ENCODE peak calls at places on chromosomes 5 and 9, in four cellular contexts. U is DND-41, I is IMR-90, N is mesendoderm. R is an unnamed sample.

GRCh38 chr5:16733597-16733996 is 116.8 kb upstream of the RETREG1 start:
- DNase-seq in U (no peak), N (peak; percentile 72), I (no peak), R (peak; percentile 82)

GRCh38 chr5:122907238-122907637 is 61.8 kb downstream of the SNX24 start:
- DNase-seq in U (no peak), N (peak; percentile 94), I (peak; percentile 14), R (no peak)

GRCh38 chr5:175021886-175022285 is 297.5 kb downstream of the MSX2 start:
- DNase-seq in I (no peak), N (no peak), U (no peak), R (no peak)

GRCh38 chr9:137126786-137127185 is 12.2 kb upstream of the GRIN1 start:
- DNase-seq in N (no peak), U (no peak), I (no peak), R (no peak)

GRCh38 chr5:119524461-119524860 is 72.2 kb downstream of the HSD17B4 start:
- DNase-seq in N (peak; percentile 4), I (peak; percentile 1), U (no peak), R (no peak)

GRCh38 chr9:16869961-16870605 is 387 bp downstream of the BNC2 start:
- DNase-seq in N (peak; percentile 49), I (peak; percentile 9), U (peak; percentile 22), R (peak; percentile 78)

GRCh38 chr5:178496219-178496618 is 94.0 kb downstream of the COL23A1 start:
- DNase-seq in N (no peak), U (no peak), I (no peak), R (no peak)

GRCh38 chr9:123548749-123549545 is 192.9 kb downstream of the CRB2 start:
- DNase-seq in U (no peak), N (no peak), I (no peak), R (no peak)

GRCh38 chr5:54713923-54714581 is 196.5 kb downstream of the SNX18 start:
- DNase-seq in I (peak; percentile 85), N (peak; percentile 72), U (no peak), R (no peak)

GRCh38 chr9:83013261-83013610 is 49.7 kb downstream of the RASEF start:
- DNase-seq in U (no peak), N (no peak), I (peak; percentile 83), R (no peak)

GRCh38 chr5:78757269-78758053 is 108.9 kb upstream of the LHFPL2 start:
- DNase-seq in U (peak; percentile 40), N (no peak), I (peak; percentile 69), R (no peak)

GRCh38 chr5:180860273-180860886 is 696 bp downstream of the ZFP62 start:
- DNase-seq in U (peak; percentile 56), I (no peak), N (peak; percentile 91), R (peak; percentile 89)

GRCh38 chr5:109826426-109826825 is 136.7 kb downstream of the MAN2A1 start:
- DNase-seq in U (no peak), N (peak; percentile 22), I (peak; percentile 55), R (no peak)

GRCh38 chr5:152462021-152462721 is 57.1 kb upstream of the NMUR2 start:
- DNase-seq in N (peak; percentile 71), I (no peak), U (no peak), R (peak; percentile 47)

GRCh38 chr9:96618209-96619108 is 1.2 kb downstream of the CDC14B start:
- DNase-seq in N (peak; percentile 44), U (no peak), I (peak; percentile 54), R (peak; percentile 75)

GRCh38 chr5:176846335-176847140 is 36.2 kb downstream of the UNC5A start:
- DNase-seq in N (no peak), I (no peak), U (no peak), R (no peak)

GRCh38 chr5:3854069-3854741 is 258.6 kb downstream of the IRX1 start:
- DNase-seq in U (no peak), N (peak; percentile 27), I (no peak), R (no peak)

GRCh38 chr5:151192626-151193025 is 31.3 kb downstream of the CCDC69 start:
- DNase-seq in U (no peak), N (no peak), I (no peak), R (no peak)

GRCh38 chr9:91949293-91949945 is 609 bp downstream of the ROR2 start:
- DNase-seq in N (no peak), I (no peak), U (no peak), R (peak; percentile 77)

GRCh38 chr9:112097712-112098688 is 77.1 kb downstream of the SUSD1 start:
- DNase-seq in N (peak; percentile 92), U (peak; percentile 74), I (peak; percentile 77), R (peak; percentile 90)

GRCh38 chr5:142388696-142389095 is 63.9 kb upstream of the SPRY4 start:
- DNase-seq in N (no peak), U (no peak), I (peak; percentile 27), R (no peak)

GRCh38 chr5:146947181-146947941 is 68.8 kb upstream of the PPP2R2B start:
- DNase-seq in N (peak; percentile 47), U (peak; percentile 14), I (peak; percentile 4), R (peak; percentile 74)

GRCh38 chr9:106203832-106204516 is 509.6 kb downstream of the TMEM38B start:
- DNase-seq in U (no peak), N (peak; percentile 52), I (no peak), R (peak; percentile 70)

GRCh38 chr9:34178698-34179527 is at the start of gene UBAP1:
- DNase-seq in N (peak; percentile 99), I (peak; percentile 97), U (peak; percentile 94), R (peak; percentile 99)

GRCh38 chr9:69985971-69986370 is 57.7 kb upstream of the MAMDC2 start:
- DNase-seq in U (no peak), N (no peak), I (no peak), R (no peak)

GRCh38 chr5:158313027-158313738 is 454.2 kb upstream of the CLINT1 start:
- DNase-seq in I (no peak), U (no peak), N (peak; percentile 79), R (peak; percentile 75)

GRCh38 chr5:9268226-9268625 is 277.6 kb downstream of the SEMA5A start:
- DNase-seq in I (peak; percentile 24), U (no peak), N (no peak), R (no peak)

GRCh38 chr5:3375586-3376311 is 219.9 kb upstream of the IRX1 start:
- DNase-seq in I (no peak), U (no peak), N (no peak), R (no peak)

GRCh38 chr9:93869863-93870262 is 85.3 kb downstream of the BARX1 start:
- DNase-seq in N (no peak), U (no peak), I (no peak), R (peak; percentile 55)

GRCh38 chr9:94153905-94154304 is 69.6 kb downstream of the PTPDC1 start:
- DNase-seq in N (no peak), I (no peak), U (no peak), R (no peak)

DNA sequence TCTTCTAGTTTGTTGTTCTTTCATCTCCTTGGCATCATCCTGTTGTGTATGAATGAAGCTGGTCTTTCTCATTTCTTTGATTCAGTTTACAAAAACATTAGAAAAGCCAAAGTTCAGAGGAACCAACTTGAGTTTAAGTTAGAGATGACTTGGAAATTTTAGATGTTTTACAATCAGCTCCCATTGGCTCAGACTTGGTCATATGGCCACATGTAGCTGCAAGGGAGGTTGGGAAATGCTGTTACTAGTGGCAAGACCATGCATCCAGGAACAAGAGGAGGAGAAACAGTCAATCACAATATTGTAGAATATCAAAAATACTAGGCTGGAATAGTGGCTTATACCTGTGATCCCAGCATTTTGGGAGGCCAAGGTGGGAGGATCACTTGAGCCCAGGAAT is 19.5 kb downstream of the CARD6 start:
- DNase-seq in I (no peak), N (no peak), U (no peak), R (no peak)
- H3K27me3 ChIP-seq in I (no peaks in the 10 kb centered on the region), N (no peaks in the 10 kb centered on the region), U (no peaks in the 10 kb centered on the region), R (no peaks in the 10 kb centered on the region)

DNA sequence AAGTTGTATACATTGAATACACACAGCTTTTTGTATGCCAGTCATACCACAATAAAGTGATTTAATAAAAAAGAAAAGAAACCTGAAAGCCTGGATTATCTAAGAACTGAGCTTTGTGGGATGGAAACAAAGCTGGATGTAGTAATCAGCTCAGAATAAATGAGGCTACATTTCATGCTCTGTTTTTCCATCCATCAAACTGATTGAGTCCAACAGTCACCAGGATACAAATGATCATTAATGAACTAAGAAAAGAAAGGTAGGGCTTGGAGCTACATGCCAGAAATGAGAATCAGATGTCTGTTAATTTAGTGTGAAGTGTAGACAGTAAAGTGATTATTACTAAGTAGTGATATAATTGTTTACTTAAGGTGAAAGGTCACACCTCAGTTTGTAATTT is 109.8 kb upstream of the TARS1 start:
- DNase-seq in N (no peak), U (no peak), I (no peak), R (no peak)
- H3K4me3 ChIP-seq in N (no peak overlapping the region), U (no peak overlapping the region), I (no peak overlapping the region), R (no peak overlapping the region)

GRCh38 chr5:139403787-139404483 is at the start of gene SPATA24:
- DNase-seq in I (peak; percentile 96), U (peak; percentile 99), N (peak; percentile 99), R (peak; percentile 99)

GRCh38 chr5:139403418-139403786 is 487 bp downstream of the SPATA24 start:
- DNase-seq in N (no peak), U (no peak), I (no peak), R (no peak)

GRCh38 chr5:139404484-139404840 is 573 bp upstream of the SPATA24 start:
- DNase-seq in N (no peak), I (no peak), U (peak; percentile 41), R (no peak)

GRCh38 chr5:139401546-139401945 is 2.3 kb downstream of the SPATA24 start:
- DNase-seq in I (no peak), U (no peak), N (no peak), R (no peak)

DNA sequence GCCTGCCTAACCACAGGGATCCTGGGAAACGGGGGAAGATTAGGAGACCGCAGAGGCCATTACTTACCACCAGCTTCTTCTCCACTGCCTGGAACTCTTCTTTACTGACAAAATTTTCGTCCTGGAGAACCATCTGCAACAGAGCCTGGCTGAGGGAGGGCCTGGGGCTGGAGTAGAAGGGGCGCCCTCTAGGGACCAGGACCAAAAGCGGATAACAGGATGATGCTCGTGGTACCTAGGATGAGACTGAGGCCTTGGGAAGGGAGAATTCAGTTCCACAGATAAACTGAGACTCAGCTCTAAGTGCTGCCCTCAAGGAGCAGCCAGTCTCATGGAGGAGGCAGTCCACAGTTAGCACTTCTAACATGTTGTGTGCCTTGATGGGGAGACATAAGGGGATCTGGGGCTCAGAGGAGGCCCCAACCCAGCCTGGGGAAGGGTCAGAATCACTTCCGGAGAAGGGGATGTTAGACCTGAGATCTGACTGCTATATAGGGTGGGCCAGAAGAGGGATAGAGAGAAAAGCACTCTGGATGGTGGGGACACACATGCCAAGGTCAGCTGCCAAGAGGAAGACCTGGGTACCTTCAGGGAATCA is 1.2 kb downstream of the SPATA24 start:
- DNase-seq in U (peak; percentile 56), N (peak; percentile 80), I (no peak), R (peak; percentile 88)
- H3K9ac ChIP-seq in U (peak overlapping the region; percentile 65), N (no peak overlapping the region), I (no peak overlapping the region), R (no peak overlapping the region)

DNA sequence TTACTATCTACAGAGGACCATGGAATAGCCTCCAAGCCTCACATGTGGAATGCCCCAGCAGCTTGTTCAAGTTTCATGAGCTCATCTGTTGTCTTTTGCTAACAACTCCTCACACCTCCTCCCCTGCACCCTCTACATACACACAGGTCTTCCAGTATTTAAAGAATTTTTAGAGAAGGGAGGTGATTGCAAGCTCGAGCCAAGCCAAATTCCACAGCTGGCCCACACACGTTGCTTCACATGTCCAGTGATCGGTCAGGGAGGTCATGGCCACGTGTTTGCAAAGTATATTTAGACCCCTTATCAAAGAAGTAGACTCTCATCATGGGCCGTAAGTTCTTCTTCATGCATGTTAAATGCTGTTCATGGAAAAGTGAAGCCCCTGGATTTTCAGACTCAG is 281.7 kb downstream of the OSTF1 start:
- DNase-seq in U (no peak), N (peak; percentile 51), I (no peak), R (no peak)
- H3K27me3 ChIP-seq in U (no peaks in the 10 kb centered on the region), N (no peaks in the 10 kb centered on the region), I (no peaks in the 10 kb centered on the region), R (no peaks in the 10 kb centered on the region)

R was measured in endodermal cell.